ENCODE peak calls at places on chromosomes 11 and 22, in eight cellular contexts. W, A, D, X, K, V, G and P are unnamed samples.

GRCh38 chr11:975824-976223 is 50.2 kb downstream of the AP2A2 start:
- DNase-seq in W (no peak), A (no peak), D (no peak), X (no peak), K (no peak), V (peak), G (peak), P (no peak)

GRCh38 chr22:44576311-44577260 is 78.6 kb upstream of the RTL6 start:
- DNase-seq in W (no peak), A (no peak), D (peak), X (peak), K (no peak), V (no peak), G (no peak), P (no peak)

GRCh38 chr11:70002433-70002832 is 75.7 kb upstream of the ANO1 start:
- DNase-seq in W (no peak), A (no peak), D (no peak), X (no peak), K (no peak), V (no peak), G (no peak), P (no peak)

GRCh38 chr11:122933434-122933833 is 48.2 kb downstream of the BSX start:
- DNase-seq in W (no peak), A (no peak), D (no peak), X (no peak), K (no peak), V (no peak), G (no peak), P (no peak)

GRCh38 chr11:46865340-46865739 is 19.3 kb upstream of the CKAP5 start:
- DNase-seq in W (no peak), A (no peak), D (no peak), X (peak), K (peak), V (no peak), G (no peak), P (no peak)

GRCh38 chr11:114108501-114109205 is 49.1 kb downstream of the ZBTB16 start:
- DNase-seq in W (no peak), A (no peak), D (peak), X (no peak), K (no peak), V (no peak), G (no peak), P (no peak)

GRCh38 chr11:57364851-57365660 is 15.9 kb downstream of the PRG3 start:
- DNase-seq in W (no peak), A (no peak), D (no peak), X (no peak), K (no peak), V (peak), G (no peak), P (no peak)

GRCh38 chr22:19038728-19039447 is 83.3 kb downstream of the DGCR2 start:
- DNase-seq in W (no peak), A (no peak), D (no peak), X (no peak), K (no peak), V (no peak), G (no peak), P (no peak)

GRCh38 chr11:76657824-76658170 is 12.8 kb downstream of the LRRC32 start:
- DNase-seq in W (no peak), A (no peak), D (no peak), X (no peak), K (no peak), V (no peak), G (no peak), P (no peak)

GRCh38 chr22:47927811-47928210 is 1165.4 kb downstream of the TBC1D22A start:
- DNase-seq in W (no peak), A (no peak), D (no peak), X (no peak), K (no peak), V (no peak), G (no peak), P (no peak)

GRCh38 chr22:19766506-19767426 is 6.2 kb downstream of the TBX1 start:
- DNase-seq in W (no peak), A (no peak), D (peak), X (no peak), K (no peak), V (no peak), G (no peak), P (no peak)

GRCh38 chr11:62880803-62881578 is at the start of gene SLC3A2:
- DNase-seq in W (peak), A (peak), D (peak), X (peak), K (peak), V (no peak), G (peak), P (peak)

GRCh38 chr11:131609317-131609716 is 238.9 kb downstream of the NTM start:
- DNase-seq in W (peak), A (no peak), D (no peak), X (no peak), K (no peak), V (no peak), G (no peak), P (no peak)

GRCh38 chr11:334264-335033 is 13.8 kb upstream of the IFITM3 start:
- DNase-seq in W (no peak), A (no peak), D (no peak), X (peak), K (no peak), V (no peak), G (no peak), P (no peak)

GRCh38 chr11:118002010-118002540 is 15.9 kb downstream of the IL10RA start:
- DNase-seq in W (no peak), A (no peak), D (no peak), X (no peak), K (no peak), V (no peak), G (no peak), P (peak)

GRCh38 chr11:8814209-8814922 is 96.6 kb upstream of the AKIP1 start:
- DNase-seq in W (no peak), A (no peak), D (no peak), X (no peak), K (no peak), V (no peak), G (no peak), P (no peak)

GRCh38 chr11:15006139-15006759 is 34.1 kb upstream of the CALCA start:
- DNase-seq in W (no peak), A (no peak), D (no peak), X (no peak), K (no peak), V (peak), G (peak), P (no peak)

GRCh38 chr22:27372969-27373670 is 428.4 kb downstream of the MN1 start:
- DNase-seq in W (no peak), A (no peak), D (peak), X (no peak), K (no peak), V (peak), G (peak), P (no peak)

GRCh38 chr11:77633856-77634425 is 3.7 kb downstream of the CLNS1A start:
- DNase-seq in W (no peak), A (no peak), D (no peak), X (no peak), K (no peak), V (no peak), G (no peak), P (no peak)

GRCh38 chr22:49490692-49491091 is 337.0 kb downstream of the BRD1 start:
- DNase-seq in W (no peak), A (no peak), D (no peak), X (no peak), K (no peak), V (no peak), G (no peak), P (no peak)

GRCh38 chr11:65424200-65425104 is 1.9 kb downstream of the NEAT1 start:
- DNase-seq in W (no peak), A (no peak), D (peak), X (no peak), K (peak), V (no peak), G (no peak), P (no peak)

GRCh38 chr11:57778318-57779037 is 16.9 kb downstream of the CTNND1 start:
- DNase-seq in W (peak), A (peak), D (peak), X (peak), K (peak), V (peak), G (peak), P (no peak)

GRCh38 chr11:23151819-23152218 is 291.5 kb upstream of the CCDC179 start:
- DNase-seq in W (no peak), A (no peak), D (no peak), X (no peak), K (no peak), V (no peak), G (no peak), P (no peak)

GRCh38 chr11:47161134-47161854 is 15.4 kb downstream of the ARFGAP2 start:
- DNase-seq in W (no peak), A (no peak), D (no peak), X (peak), K (peak), V (no peak), G (peak), P (peak)

GRCh38 chr11:68532719-68533369 is 72.3 kb downstream of the PPP6R3 start:
- DNase-seq in W (no peak), A (no peak), D (no peak), X (no peak), K (no peak), V (no peak), G (peak), P (no peak)

GRCh38 chr11:63945482-63946163 is 6.8 kb downstream of the NAA40 start:
- DNase-seq in W (no peak), A (peak), D (peak), X (peak), K (peak), V (peak), G (peak), P (peak)

GRCh38 chr11:85627998-85628770 is at the start of gene TMEM126B:
- DNase-seq in W (peak), A (peak), D (peak), X (peak), K (peak), V (peak), G (peak), P (peak)

GRCh38 chr22:44802956-44803355 is 50.6 kb downstream of the ARHGAP8 start:
- DNase-seq in W (no peak), A (no peak), D (no peak), X (no peak), K (no peak), V (no peak), G (no peak), P (no peak)

GRCh38 chr11:26827567-26828037 is 105.7 kb upstream of the SLC5A12 start:
- DNase-seq in W (no peak), A (no peak), D (no peak), X (no peak), K (peak), V (no peak), G (no peak), P (no peak)

GRCh38 chr11:68441466-68442230 is 18.9 kb upstream of the PPP6R3 start:
- DNase-seq in W (no peak), A (no peak), D (no peak), X (no peak), K (no peak), V (no peak), G (no peak), P (no peak)

GRCh38 chr11:28674432-28675076 is 566.4 kb downstream of the METTL15 start:
- DNase-seq in W (peak), A (no peak), D (no peak), X (no peak), K (no peak), V (no peak), G (no peak), P (no peak)

GRCh38 chr11:1229471-1230120 is 6.7 kb downstream of the MUC5B start:
- DNase-seq in W (no peak), A (no peak), D (peak), X (no peak), K (no peak), V (no peak), G (no peak), P (no peak)

GRCh38 chr22:46803936-46804335 is 41.5 kb downstream of the TBC1D22A start:
- DNase-seq in W (no peak), A (no peak), D (no peak), X (no peak), K (no peak), V (no peak), G (no peak), P (no peak)

GRCh38 chr22:39429186-39429585 is 27.6 kb upstream of the MGAT3 start:
- DNase-seq in W (no peak), A (no peak), D (no peak), X (no peak), K (no peak), V (no peak), G (no peak), P (no peak)

GRCh38 chr11:22670803-22671202 is 4.4 kb downstream of the GAS2 start:
- DNase-seq in W (no peak), A (no peak), D (no peak), X (no peak), K (no peak), V (no peak), G (peak), P (no peak)

GRCh38 chr11:62922653-62923371 is 1.6 kb upstream of the CHRM1 start:
- DNase-seq in W (no peak), A (no peak), D (no peak), X (no peak), K (no peak), V (no peak), G (no peak), P (no peak)

GRCh38 chr22:27630754-27631153 is 170.8 kb downstream of the MN1 start:
- DNase-seq in W (no peak), A (no peak), D (no peak), X (no peak), K (no peak), V (no peak), G (no peak), P (no peak)